ENCODE peak calls at places on chromosomes 4 and X, in four cellular contexts. E, L, W and A are unnamed samples.

GRCh38 chr4:162706677-162707076 is 460.0 kb downstream of the NAF1 start:
- DNase-seq in E (no peak), L (no peak), W (no peak), A (no peak)

GRCh38 chrX:110143454-110144210 is 140.7 kb downstream of the TMEM164 start:
- DNase-seq in W (no peak), E (no peak), L (no peak), A (no peak)

GRCh38 chr4:74123065-74123728 is 24.2 kb upstream of the CXCL2 start:
- DNase-seq in L (peak), E (no peak), W (no peak), A (no peak)

GRCh38 chr4:146379744-146380143 is 142.0 kb downstream of the SLC10A7 start:
- DNase-seq in W (no peak), E (no peak), L (no peak), A (no peak)

GRCh38 chr4:78693777-78694456 is 82.2 kb upstream of the BMP2K start:
- DNase-seq in L (no peak), W (no peak), E (no peak), A (no peak)

GRCh38 chrX:39856472-39857121 is 241.2 kb downstream of the BCOR start:
- DNase-seq in L (no peak), E (no peak), W (no peak), A (no peak)

GRCh38 chr4:25160714-25161598 is 707 bp upstream of the SEPSECS start:
- DNase-seq in E (no peak), W (no peak), L (peak), A (no peak)

GRCh38 chr4:114997596-114997995 is 115.8 kb downstream of the NDST4 start:
- DNase-seq in E (no peak), W (no peak), L (no peak), A (no peak)

GRCh38 chr4:30744957-30745640 is 24.9 kb downstream of the PCDH7 start:
- DNase-seq in L (no peak), E (no peak), W (no peak), A (no peak)

GRCh38 chr4:98473046-98473445 is 185.4 kb downstream of the TSPAN5 start:
- DNase-seq in L (no peak), E (no peak), W (no peak), A (no peak)

GRCh38 chrX:49041683-49042529 is 1.3 kb downstream of the TFE3 start:
- DNase-seq in E (no peak), L (no peak), W (no peak), A (no peak)

GRCh38 chr4:128350449-128351045 is 62.9 kb upstream of the PGRMC2 start:
- DNase-seq in W (no peak), E (no peak), L (no peak), A (no peak)

GRCh38 chr4:145179201-145179860 is 1.1 kb downstream of the OTUD4 start:
- DNase-seq in W (peak), L (peak), E (peak), A (peak)

GRCh38 chr4:2193321-2193720 is 48.6 kb downstream of the HAUS3 start:
- DNase-seq in E (no peak), L (no peak), W (no peak), A (no peak)

GRCh38 chr4:186701273-186701672 is 22.4 kb downstream of the FAT1 start:
- DNase-seq in L (no peak), E (no peak), W (no peak), A (peak)

GRCh38 chrX:35339796-35340195 is 397.2 kb downstream of the FAM47B start:
- DNase-seq in L (no peak), E (no peak), W (no peak), A (no peak)

GRCh38 chrX:1483843-1484637 is 31.3 kb upstream of the ASMTL start:
- DNase-seq in E (peak), W (peak), L (no peak), A (no peak)

GRCh38 chrX:64842492-64842891 is 133.8 kb downstream of the ZC4H2 start:
- DNase-seq in W (peak), E (no peak), L (no peak), A (no peak)

GRCh38 chr4:105133976-105134375 is 12.7 kb upstream of the TET2 start:
- DNase-seq in W (no peak), L (no peak), E (no peak), A (no peak)

GRCh38 chrX:16671005-16671404 is 21.0 kb downstream of the S100G start:
- DNase-seq in L (peak), E (no peak), W (no peak), A (no peak)

GRCh38 chr4:14841801-14842748 is 160.2 kb upstream of the CPEB2 start:
- DNase-seq in L (no peak), W (no peak), E (no peak), A (no peak)

GRCh38 chr4:112857461-112857860 is 192.0 kb upstream of the ANK2 start:
- DNase-seq in E (no peak), W (no peak), L (no peak), A (no peak)

GRCh38 chrX:103211012-103211715 is 3.7 kb upstream of the BEX4 start:
- DNase-seq in E (peak), W (peak), L (peak), A (no peak)

GRCh38 chr4:54941994-54942552 is 183.3 kb downstream of the KDR start:
- DNase-seq in W (no peak), L (no peak), E (peak), A (no peak)

GRCh38 chrX:150730719-150731118 is 37.5 kb downstream of the MTMR1 start:
- DNase-seq in E (no peak), L (no peak), W (no peak), A (no peak)

GRCh38 chr4:24794916-24795665 is at the start of gene SOD3:
- DNase-seq in E (no peak), W (no peak), L (no peak), A (peak)

GRCh38 chr4:109462802-109463201 is 29.2 kb downstream of the SEC24B start:
- DNase-seq in E (no peak), W (no peak), L (peak), A (no peak)

GRCh38 chr4:183348706-183349659 is 26.8 kb upstream of the CLDN24 start:
- DNase-seq in E (no peak), W (no peak), L (no peak), A (peak)

GRCh38 chr4:86506591-86506990 is 87.5 kb upstream of the PTPN13 start:
- DNase-seq in E (no peak), L (no peak), W (no peak), A (no peak)

GRCh38 chr4:152564336-152564735 is 28.4 kb upstream of the FBXW7 start:
- DNase-seq in E (no peak), W (no peak), L (no peak), A (no peak)

GRCh38 chr4:136036744-136037143 is 1495.5 kb downstream of the PCDH18 start:
- DNase-seq in L (no peak), W (no peak), E (no peak), A (no peak)

GRCh38 chr4:8910822-8911310 is 39.2 kb upstream of the HMX1 start:
- DNase-seq in E (no peak), L (no peak), W (peak), A (peak)

GRCh38 chrX:17496407-17496806 is 121.4 kb downstream of the NHS start:
- DNase-seq in L (no peak), E (no peak), W (no peak), A (no peak)

GRCh38 chrX:24085133-24085532 is 30.4 kb downstream of the EIF2S3 start:
- DNase-seq in W (no peak), E (no peak), L (no peak), A (no peak)

GRCh38 chr4:15005474-15006115 is 3.3 kb downstream of the CPEB2 start:
- DNase-seq in W (no peak), E (no peak), L (no peak), A (no peak)

GRCh38 chr4:68167706-68168105 is 38.0 kb upstream of the TMPRSS11F start:
- DNase-seq in E (no peak), W (no peak), L (no peak), A (no peak)